ENCODE peak calls at places on chromosomes 7 and 10, in seven cellular contexts. H is CD4-positive, alpha-beta T cell; M is astrocyte of the spinal cord; N is HCT116; R is IMR-90; T is hepatocyte; L is fibroblast of the aortic adventitia. O is an unnamed sample.
A peak's percentile ranks its signal among the peaks of the same experiment; 100 is the strongest.

GRCh38 chr10:25263931-25264330 is 89.1 kb downstream of the GPR158 start:
- DNase-seq in R (no peak), M (peak; percentile 14), N (no peak), H (no peak), L (no peak), T (no peak), O (no peak)

GRCh38 chr10:131000737-131001136 is 310.8 kb downstream of the TCERG1L start:
- DNase-seq in M (no peak), N (no peak), R (no peak), H (no peak), T (no peak), L (no peak), O (no peak)

GRCh38 chr10:44806895-44807294 is 104.2 kb upstream of the TMEM72 start:
- DNase-seq in H (no peak), N (no peak), M (no peak), R (no peak), T (no peak), L (no peak), O (no peak)

GRCh38 chr10:4197676-4198075 is 412.7 kb upstream of the KLF6 start:
- DNase-seq in R (no peak), M (no peak), T (no peak), H (no peak), N (no peak), L (no peak), O (no peak)

GRCh38 chr7:22783421-22783820 is 39.2 kb downstream of the TOMM7 start:
- DNase-seq in N (no peak), L (no peak), H (no peak), T (no peak), M (no peak), R (peak; percentile 17), O (no peak)

GRCh38 chr10:102677736-102678354 is 33.6 kb downstream of the TRIM8 start:
- DNase-seq in H (no peak), N (no peak), M (no peak), L (no peak), T (no peak), R (no peak), O (no peak)

GRCh38 chr10:21888959-21889358 is 114.6 kb downstream of the DNAJC1 start:
- DNase-seq in M (no peak), N (no peak), R (no peak), T (no peak), L (no peak), H (no peak), O (no peak)

GRCh38 chr7:2405601-2406345 is 2.4 kb downstream of the CHST12 start:
- DNase-seq in M (no peak), N (no peak), R (no peak), H (no peak), T (no peak), L (no peak), O (no peak)

GRCh38 chr7:26291699-26292538 is at the start of gene SNX10:
- DNase-seq in M (no peak), L (no peak), H (peak; percentile 53), N (peak; percentile 42), T (peak; percentile 79), R (no peak), O (peak; percentile 92)

GRCh38 chr7:110835209-110835608 is 255.7 kb upstream of the LRRN3 start:
- DNase-seq in T (peak; percentile 49), H (no peak), M (no peak), L (no peak), N (no peak), R (no peak), O (no peak)

GRCh38 chr7:45120-46090 is 147.0 kb upstream of the FAM20C start:
- DNase-seq in L (no peak), T (no peak), N (no peak), R (no peak), H (no peak), M (no peak), O (no peak)

GRCh38 chr10:23192741-23193434 is 776 bp downstream of the PTF1A start:
- DNase-seq in L (no peak), T (peak; percentile 18), M (no peak), H (no peak), N (no peak), R (no peak), O (no peak)

GRCh38 chr7:78558571-78558970 is 760.0 kb downstream of the PHTF2 start:
- DNase-seq in L (no peak), T (no peak), M (no peak), H (no peak), R (no peak), N (no peak), O (no peak)

GRCh38 chr7:67690700-67691099 is 694.1 kb downstream of the TYW1 start:
- DNase-seq in N (no peak), H (no peak), M (no peak), L (no peak), T (no peak), R (no peak), O (no peak)

GRCh38 chr10:93215312-93215711 is 141.6 kb downstream of the CYP26A1 start:
- DNase-seq in N (no peak), H (no peak), L (no peak), R (no peak), T (no peak), M (no peak), O (no peak)

GRCh38 chr10:77049146-77049545 is 588.5 kb downstream of the KCNMA1 start:
- DNase-seq in H (no peak), R (no peak), M (no peak), N (no peak), T (no peak), L (no peak), O (no peak)

GRCh38 chr7:7157887-7158271 is 24.5 kb upstream of the C1GALT1 start:
- DNase-seq in R (peak; percentile 53), N (no peak), H (no peak), T (no peak), M (peak; percentile 77), L (peak; percentile 78), O (no peak)

GRCh38 chr7:150927954-150928340 is 50.2 kb downstream of the KCNH2 start:
- DNase-seq in N (peak; percentile 16), H (no peak), L (no peak), R (peak; percentile 7), M (no peak), T (no peak), O (no peak)
- TF ChIP-seq CTCF in N (peak; percentile 12), H (no peak), L (no peak), R (peak; percentile 10), M (no peak), T (no peak), O (no peak)

GRCh38 chr7:39529582-39529981 is 36.6 kb upstream of the YAE1 start:
- DNase-seq in H (no peak), T (no peak), M (no peak), L (no peak), R (no peak), N (no peak), O (no peak)
- TF ChIP-seq CTCF in H (no peak), T (no peak), M (no peak), L (no peak), R (no peak), N (no peak), O (no peak)

GRCh38 chr7:100122067-100122466 is 2.6 kb downstream of the CNPY4 start:
- DNase-seq in N (no peak), H (no peak), T (no peak), R (no peak), L (no peak), M (no peak), O (no peak)

GRCh38 chr7:100120518-100121085 is 1.2 kb downstream of the CNPY4 start:
- DNase-seq in L (no peak), H (no peak), N (no peak), M (no peak), T (no peak), R (no peak), O (no peak)

GRCh38 chr7:100119701-100120517 is 475 bp downstream of the CNPY4 start:
- DNase-seq in T (peak; percentile 64), M (peak; percentile 67), L (peak; percentile 66), H (peak; percentile 56), N (no peak), R (peak; percentile 58), O (peak; percentile 37)

GRCh38 chr7:100118388-100119074 is 627 bp downstream of the TAF6 start:
- DNase-seq in L (no peak), N (no peak), T (peak; percentile 69), H (no peak), R (no peak), M (no peak), O (no peak)

DNA sequence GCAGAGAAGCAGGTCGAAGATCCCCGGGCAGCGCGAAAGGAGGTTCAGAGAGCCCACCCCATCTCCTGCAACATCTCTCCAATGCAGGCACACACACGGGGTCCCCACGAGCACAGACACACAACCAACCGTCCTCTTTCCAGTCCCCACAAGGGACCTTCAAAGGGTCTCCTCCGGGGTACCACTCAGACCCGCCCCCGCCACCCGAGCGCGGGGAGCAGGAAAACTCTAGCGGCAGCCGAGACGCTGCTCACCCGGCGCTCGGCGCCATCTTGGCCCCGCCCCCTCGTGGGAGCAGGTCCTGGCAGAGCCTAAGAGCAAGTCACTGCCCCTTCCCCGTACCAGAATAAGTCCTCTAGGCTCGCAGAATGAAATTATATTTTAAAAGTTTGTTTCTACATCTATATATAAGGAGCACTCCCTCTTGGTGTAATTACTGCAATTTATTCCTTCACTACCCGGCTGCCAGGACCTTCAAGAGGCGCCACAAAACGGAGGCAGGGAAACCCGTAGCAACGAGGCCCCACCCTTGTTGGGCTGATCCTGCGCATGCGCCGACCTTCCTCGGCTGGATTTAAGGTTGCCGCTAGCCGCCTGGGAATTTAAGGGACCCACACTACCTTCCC is at the start of the genes CNPY4 and TAF6:
- DNase-seq in N (peak; percentile 94), H (peak; percentile 96), R (peak; percentile 94), M (peak; percentile 97), T (peak; percentile 97), L (peak; percentile 98), O (peak; percentile 88)
- TF ChIP-seq CTCF in N (no peak), H (no peak), R (no peak), M (no peak), T (no peak), L (peak; percentile 0), O (no peak)

DNA sequence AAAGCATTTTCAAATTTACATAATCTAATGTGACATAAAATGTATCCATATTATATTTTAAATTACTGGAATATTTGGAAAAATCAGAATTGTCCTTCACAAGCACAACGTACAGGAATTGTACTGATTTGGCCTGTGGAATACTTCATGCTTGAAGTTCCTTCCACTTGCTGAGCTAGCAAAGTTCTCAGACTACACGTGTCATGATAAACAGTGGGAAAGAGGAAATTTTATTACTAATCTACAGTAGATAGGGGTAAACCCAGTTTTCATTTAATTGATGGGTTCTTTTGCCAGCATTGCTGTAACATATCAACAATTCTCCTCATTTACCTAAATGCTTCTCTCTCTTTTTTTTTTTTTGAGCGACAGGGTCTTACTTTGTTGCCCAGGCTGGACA is 45.6 kb upstream of the FIGNL1 start:
- DNase-seq in H (no peak), M (no peak), T (no peak), L (no peak), N (no peak), R (no peak), O (no peak)
- TF ChIP-seq CTCF in H (no peak), M (no peak), T (no peak), L (no peak), N (no peak), R (no peak), O (no peak)